ENCODE peak calls at places on chromosomes 3 and 15, in seven cellular contexts. X is HCT116, U is HAP-1, O is GM23248, H is aorta, W is neural progenitor cell, R is neuronal stem cell. M is an unnamed sample.

GRCh38 chr15:94324835-94325767 is 93.7 kb downstream of the MCTP2 start:
- DNase-seq in X (no peak), U (no peak), O (no peak), H (no peak), W (no peak), R (no peak), M (no peak)

GRCh38 chr3:119663885-119664284 is 3.5 kb upstream of the POPDC2 start:
- DNase-seq in X (no peak), U (no peak), O (peak), H (no peak), W (no peak), R (no peak), M (no peak)

GRCh38 chr15:40409366-40409765 is 3.8 kb downstream of the IVD start:
- DNase-seq in X (no peak), U (no peak), O (no peak), H (no peak), W (no peak), R (no peak), M (no peak)

GRCh38 chr3:63864008-63864871 is 573 bp downstream of the ATXN7 start:
- DNase-seq in X (no peak), U (no peak), O (peak), H (peak), W (no peak), R (no peak), M (peak)

GRCh38 chr3:32238816-32239637 is 547 bp downstream of the CMTM8 start:
- DNase-seq in X (no peak), U (peak), O (peak), H (peak), W (no peak), R (no peak), M (no peak)

GRCh38 chr3:183330881-183331280 is 77.8 kb downstream of the B3GNT5 start:
- DNase-seq in X (no peak), U (peak), O (no peak), H (no peak), W (peak), R (no peak), M (no peak)

GRCh38 chr3:128946411-128946810 is 47.5 kb downstream of the CFAP92 start:
- DNase-seq in X (no peak), U (no peak), O (peak), H (no peak), W (no peak), R (no peak), M (no peak)

GRCh38 chr15:89112341-89112971 is 24.2 kb downstream of the ABHD2 start:
- DNase-seq in X (peak), U (no peak), O (peak), H (peak), W (no peak), R (no peak), M (no peak)

GRCh38 chr3:194575484-194576210 is 57.6 kb downstream of the TMEM44 start:
- DNase-seq in X (no peak), U (no peak), O (peak), H (no peak), W (no peak), R (no peak), M (peak)

GRCh38 chr3:188518835-188519452 is 365.0 kb downstream of the LPP start:
- DNase-seq in X (no peak), U (no peak), O (no peak), H (no peak), W (no peak), R (no peak), M (no peak)

GRCh38 chr15:45751629-45752028 is 116.8 kb downstream of the SQOR start:
- DNase-seq in X (no peak), U (no peak), O (no peak), H (no peak), W (no peak), R (no peak), M (no peak)

GRCh38 chr3:133393691-133394474 is 6.0 kb upstream of the BFSP2 start:
- DNase-seq in X (no peak), U (no peak), O (peak), H (no peak), W (no peak), R (no peak), M (no peak)

GRCh38 chr3:160445854-160446253 is 3.7 kb downstream of the TRIM59 start:
- DNase-seq in X (no peak), U (no peak), O (no peak), H (no peak), W (no peak), R (no peak), M (no peak)

GRCh38 chr3:196235452-196236122 is 19.3 kb downstream of the SLC51A start:
- DNase-seq in X (no peak), U (no peak), O (no peak), H (no peak), W (no peak), R (no peak), M (no peak)

GRCh38 chr3:101617478-101617877 is 43.5 kb downstream of the PCNP start:
- DNase-seq in X (no peak), U (no peak), O (no peak), H (no peak), W (no peak), R (no peak), M (no peak)

GRCh38 chr3:184186184-184186901 is at the start of gene ABCF3:
- DNase-seq in X (no peak), U (peak), O (peak), H (peak), W (no peak), R (no peak), M (peak)

GRCh38 chr3:11770477-11771381 is 76.0 kb downstream of the TAMM41 start:
- DNase-seq in X (peak), U (peak), O (peak), H (peak), W (peak), R (peak), M (peak)

GRCh38 chr3:99751649-99752048 is 66.0 kb upstream of the CMSS1 start:
- DNase-seq in X (no peak), U (no peak), O (peak), H (no peak), W (no peak), R (no peak), M (no peak)

GRCh38 chr15:67225336-67225735 is 29.1 kb downstream of the AAGAB start:
- DNase-seq in X (no peak), U (no peak), O (peak), H (no peak), W (no peak), R (no peak), M (no peak)

GRCh38 chr3:1613962-1614361 is 484.7 kb upstream of the CNTN4 start:
- DNase-seq in X (no peak), U (no peak), O (no peak), H (no peak), W (no peak), R (no peak), M (no peak)

GRCh38 chr3:67947808-67948508 is 293.5 kb upstream of the SUCLG2 start:
- DNase-seq in X (no peak), U (no peak), O (no peak), H (no peak), W (peak), R (peak), M (no peak)

GRCh38 chr3:123597561-123597960 is 12.7 kb upstream of the HACD2 start:
- DNase-seq in X (no peak), U (no peak), O (no peak), H (no peak), W (no peak), R (no peak), M (no peak)

GRCh38 chr3:147390589-147391569 is 15.5 kb downstream of the ZIC4 start:
- DNase-seq in X (no peak), U (no peak), O (no peak), H (no peak), W (peak), R (no peak), M (no peak)

DNA sequence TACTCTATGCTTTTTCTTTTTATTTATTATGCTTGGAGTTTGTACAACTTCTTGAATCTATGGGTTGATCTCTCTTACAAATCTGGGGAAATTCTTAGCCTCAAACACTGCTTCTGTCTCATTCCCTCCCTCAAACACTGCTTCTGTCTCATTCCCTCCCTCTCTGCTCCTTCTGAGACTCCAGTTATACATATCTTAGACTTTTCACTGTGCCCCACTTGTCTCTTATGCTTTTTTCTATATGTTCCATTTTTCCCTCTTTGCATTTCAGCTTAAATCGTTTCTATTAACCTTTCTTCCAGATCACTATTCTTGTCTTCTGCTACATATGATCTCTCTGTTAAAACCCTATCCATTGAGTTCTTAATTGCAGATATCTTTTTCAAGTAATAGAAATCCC is 50.4 kb downstream of the RFTN1 start:
- DNase-seq in X (no peak), U (no peak), O (no peak), H (no peak), W (no peak), R (no peak), M (no peak)
- H3K4me3 ChIP-seq in X (no peak), U (no peak), O (no peak), H (no peak), W (no peak), R (no peak), M (no peak)

DNA sequence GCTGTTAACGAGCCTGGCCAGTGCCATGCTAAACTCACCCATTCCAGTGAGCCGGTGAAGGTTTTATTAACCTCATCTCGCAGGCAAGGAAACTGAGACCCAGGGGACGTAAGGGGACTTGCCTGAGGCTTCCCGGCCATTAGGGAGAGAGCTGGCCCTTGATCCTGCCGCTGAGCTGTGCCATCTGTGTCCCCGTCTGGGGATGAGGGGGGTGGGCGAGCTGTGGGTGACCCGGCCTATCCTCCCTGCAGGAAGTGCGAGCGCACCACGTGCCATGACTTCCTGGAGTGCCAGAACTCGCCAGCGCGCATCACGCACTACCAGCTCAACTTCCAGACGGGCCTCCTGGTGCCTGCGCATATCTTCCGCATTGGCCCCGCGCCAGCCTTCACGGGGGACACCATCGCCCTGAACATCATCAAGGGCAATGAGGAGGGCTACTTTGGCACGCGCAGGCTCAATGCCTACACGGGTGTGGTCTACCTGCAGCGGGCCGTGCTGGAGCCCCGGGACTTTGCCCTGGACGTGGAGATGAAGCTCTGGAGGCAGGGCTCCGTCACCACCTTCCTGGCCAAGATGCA is 88.5 kb downstream of the FBLN2 start:
- DNase-seq in X (no peak), U (no peak), O (no peak), H (no peak), W (no peak), R (no peak), M (no peak)
- H3K4me3 ChIP-seq in X (no peak), U (no peak), O (no peak), H (no peak), W (no peak), R (no peak), M (no peak)

GRCh38 chr3:45034612-45035252 is 8.6 kb downstream of the CLEC3B start:
- DNase-seq in X (no peak), U (no peak), O (no peak), H (peak), W (no peak), R (no peak), M (no peak)
- H3K4me3 ChIP-seq in X (no peak), U (no peak), O (no peak), H (no peak), W (no peak), R (no peak), M (no peak)

GRCh38 chr3:139774570-139775302 is 97.0 kb upstream of the NMNAT3 start:
- DNase-seq in X (no peak), U (no peak), O (peak), H (no peak), W (peak), R (peak), M (no peak)

GRCh38 chr3:139780603-139781002 is 102.8 kb upstream of the NMNAT3 start:
- DNase-seq in X (no peak), U (no peak), O (no peak), H (no peak), W (no peak), R (no peak), M (no peak)

DNA sequence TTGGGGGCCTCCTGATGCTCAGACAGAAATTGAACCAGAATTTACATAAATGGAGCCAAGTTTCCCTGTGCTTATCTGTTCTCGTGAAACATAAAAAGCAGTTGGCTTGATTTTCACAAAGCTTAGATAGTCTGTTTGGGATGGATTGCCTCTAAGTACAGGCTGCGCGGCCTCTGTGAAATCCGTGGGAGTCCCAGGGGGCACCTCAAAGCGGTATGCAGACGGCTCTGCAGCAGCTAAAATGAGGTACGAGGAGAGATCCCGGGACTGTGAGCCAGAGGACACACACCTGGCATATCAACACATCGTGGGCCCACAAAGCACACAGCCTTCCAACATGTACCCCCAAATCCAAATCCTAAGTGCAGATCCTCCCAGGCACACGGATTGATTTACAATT is 101.1 kb upstream of the NMNAT3 start:
- DNase-seq in X (no peak), U (no peak), O (no peak), H (no peak), W (no peak), R (no peak), M (no peak)
- H3K4me3 ChIP-seq in X (no peak), U (no peak), O (no peak), H (no peak), W (no peak), R (no peak), M (no peak)

GRCh38 chr15:28098766-28099554 is at the start of gene OCA2:
- DNase-seq in X (no peak), U (peak), O (peak), H (peak), W (peak), R (peak), M (no peak)
- H3K4me3 ChIP-seq in X (no peak), U (peak), O (no peak), H (peak), W (peak), R (no peak), M (no peak)

GRCh38 chr15:42627485-42627884 is 52.1 kb downstream of the STARD9 start:
- DNase-seq in X (no peak), U (no peak), O (no peak), H (no peak), W (no peak), R (no peak), M (no peak)

DNA sequence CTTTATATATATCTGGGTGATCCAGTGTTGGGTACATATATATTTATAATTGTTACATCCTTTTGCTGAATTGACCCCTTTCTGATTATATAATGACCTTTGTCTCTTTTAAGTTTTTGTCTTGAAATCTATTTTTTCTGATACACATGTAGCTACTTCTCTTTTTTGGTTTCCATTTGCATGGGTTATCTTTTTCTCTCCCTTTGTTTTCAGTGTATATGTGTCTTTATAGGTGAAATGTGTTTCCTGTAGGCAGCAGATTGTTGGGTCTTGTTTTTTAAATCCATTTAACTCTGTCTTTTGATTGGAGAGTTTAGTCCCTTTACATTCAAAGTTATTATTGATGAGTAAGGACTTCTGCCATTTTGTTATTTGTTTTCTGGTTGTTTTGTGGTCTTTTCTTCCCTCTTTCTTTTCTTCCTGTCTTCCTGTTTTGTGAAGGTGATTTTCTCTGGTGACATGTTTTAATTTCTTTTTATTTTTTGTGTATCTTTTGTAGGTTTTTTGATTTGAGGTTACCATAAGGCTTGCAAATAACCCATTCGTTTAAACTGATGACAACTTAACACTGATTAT is 56.8 kb downstream of the STARD9 start:
- DNase-seq in X (no peak), U (no peak), O (no peak), H (no peak), W (no peak), R (no peak), M (no peak)
- H3K4me3 ChIP-seq in X (no peak), U (no peak), O (no peak), H (no peak), W (no peak), R (no peak), M (no peak)

DNA sequence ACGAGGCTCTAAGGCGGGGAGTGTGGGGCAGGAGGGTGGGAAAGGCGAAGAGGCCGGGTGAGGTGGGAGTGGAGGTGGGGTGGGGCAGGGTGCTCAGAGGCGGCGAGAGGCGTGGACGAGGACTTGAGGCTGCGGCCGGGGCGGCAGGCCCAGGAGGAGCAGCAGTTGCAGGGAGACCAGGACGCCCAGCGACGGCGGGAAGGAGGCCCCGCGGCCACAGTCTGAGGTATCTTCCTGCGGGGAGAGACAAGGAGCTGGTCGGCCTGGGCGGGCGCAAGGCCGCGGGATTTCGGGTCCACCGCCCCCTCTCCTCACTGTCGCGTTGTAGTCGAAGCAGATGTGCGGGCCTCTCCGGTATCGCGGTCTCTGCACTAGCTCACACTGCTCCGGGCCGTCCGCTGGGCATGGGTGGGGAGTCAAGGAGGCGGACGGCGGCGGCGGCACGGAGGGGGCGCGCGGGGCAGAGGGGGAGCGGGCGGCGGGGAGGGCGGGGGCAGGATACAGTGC is 5.3 kb upstream of the TMEM115 start:
- DNase-seq in X (no peak), U (no peak), O (peak), H (peak), W (no peak), R (no peak), M (no peak)
- H3K4me3 ChIP-seq in X (no peak), U (peak), O (peak), H (peak), W (peak), R (peak), M (peak)

GRCh38 chr15:57305009-57305408 is 71.3 kb upstream of the CGNL1 start:
- DNase-seq in X (no peak), U (no peak), O (no peak), H (no peak), W (no peak), R (no peak), M (no peak)

GRCh38 chr15:57302640-57303257 is 73.6 kb upstream of the CGNL1 start:
- DNase-seq in X (no peak), U (no peak), O (no peak), H (no peak), W (no peak), R (no peak), M (no peak)

GRCh38 chr15:57307527-57308193 is 68.6 kb upstream of the CGNL1 start:
- DNase-seq in X (no peak), U (no peak), O (no peak), H (no peak), W (no peak), R (no peak), M (no peak)

GRCh38 chr15:57306944-57307411 is 69.3 kb upstream of the CGNL1 start:
- DNase-seq in X (no peak), U (no peak), O (no peak), H (no peak), W (no peak), R (no peak), M (no peak)

GRCh38 chr15:57306305-57306943 is 69.9 kb upstream of the CGNL1 start:
- DNase-seq in X (peak), U (peak), O (peak), H (peak), W (peak), R (peak), M (peak)
- H3K4me3 ChIP-seq in X (no peak), U (peak), O (peak), H (peak), W (peak), R (peak), M (peak)

M was measured in uterus.